ENCODE peak calls at places on chromosomes 16 and 17, in seven cellular contexts. X is hepatocyte, L is psoas muscle, E is esophagus squamous epithelium, J is DND-41, H is kidney epithelial cell, P is neuronal stem cell. G is an unnamed sample.

GRCh38 chr16:52584354-52584840 is 37.5 kb upstream of the TOX3 start:
- DNase-seq in X (no peak), L (no peak), E (no peak), J (no peak), H (no peak), P (no peak), G (no peak)

GRCh38 chr16:20393801-20394637 is 10.5 kb downstream of the PDILT start:
- DNase-seq in X (no peak), L (no peak), E (no peak), J (no peak), H (no peak), P (no peak), G (peak; percentile 75)

GRCh38 chr17:29958947-29959657 is 17.7 kb downstream of the EFCAB5 start:
- DNase-seq in X (no peak), L (no peak), E (no peak), J (no peak), H (no peak), P (no peak), G (no peak)

GRCh38 chr17:82765357-82765756 is 13.5 kb downstream of the TBCD start:
- DNase-seq in X (no peak), L (peak; percentile 36), E (no peak), J (no peak), H (no peak), P (no peak), G (no peak)

GRCh38 chr17:82384730-82385429 is 13.3 kb downstream of the UTS2R start:
- DNase-seq in X (no peak), L (peak; percentile 89), E (no peak), J (no peak), H (no peak), P (no peak), G (peak; percentile 82)

GRCh38 chr16:15636392-15636873 is 6.5 kb downstream of the MARF1 start:
- DNase-seq in X (no peak), L (no peak), E (no peak), J (no peak), H (no peak), P (no peak), G (no peak)

GRCh38 chr16:14324581-14324980 is 253.5 kb downstream of the MRTFB start:
- DNase-seq in X (peak; percentile 58), L (no peak), E (no peak), J (no peak), H (no peak), P (no peak), G (no peak)

GRCh38 chr17:40516581-40517285 is 15.3 kb upstream of the TNS4 start:
- DNase-seq in X (no peak), L (no peak), E (no peak), J (peak; percentile 92), H (no peak), P (no peak), G (no peak)

GRCh38 chr17:67625971-67626370 is 91.8 kb upstream of the NOL11 start:
- DNase-seq in X (no peak), L (no peak), E (no peak), J (no peak), H (no peak), P (no peak), G (no peak)

GRCh38 chr16:68798398-68798797 is 44.9 kb upstream of the TANGO6 start:
- DNase-seq in X (no peak), L (no peak), E (no peak), J (no peak), H (no peak), P (no peak), G (peak; percentile 44)

GRCh38 chr17:73863761-73864535 is 219.7 kb upstream of the SDK2 start:
- DNase-seq in X (no peak), L (no peak), E (no peak), J (no peak), H (no peak), P (no peak), G (no peak)

GRCh38 chr17:81432873-81433451 is 37.7 kb downstream of the BAHCC1 start:
- DNase-seq in X (no peak), L (no peak), E (no peak), J (no peak), H (no peak), P (no peak), G (peak; percentile 69)

GRCh38 chr17:61338000-61338864 is 61.4 kb upstream of the TBX2 start:
- DNase-seq in X (peak; percentile 28), L (no peak), E (no peak), J (no peak), H (no peak), P (no peak), G (no peak)

GRCh38 chr17:44960654-44961053 is 7.4 kb downstream of the C1QL1 start:
- DNase-seq in X (no peak), L (no peak), E (no peak), J (no peak), H (no peak), P (no peak), G (no peak)

GRCh38 chr17:72592242-72592966 is 471.6 kb downstream of the SOX9 start:
- DNase-seq in X (peak; percentile 93), L (peak; percentile 68), E (no peak), J (no peak), H (no peak), P (peak; percentile 81), G (peak; percentile 73)

GRCh38 chr16:57447142-57447962 is at the start of the genes CIAPIN1 and COQ9:
- DNase-seq in X (peak; percentile 98), L (peak; percentile 98), E (peak; percentile 62), J (peak; percentile 94), H (peak; percentile 76), P (peak; percentile 84), G (peak; percentile 95)

GRCh38 chr17:63841350-63842172 is 924 bp downstream of the SMARCD2 start:
- DNase-seq in X (peak; percentile 75), L (peak; percentile 81), E (no peak), J (peak; percentile 28), H (no peak), P (peak; percentile 31), G (peak; percentile 45)

GRCh38 chr16:89861648-89862047 is 11.7 kb upstream of the TCF25 start:
- DNase-seq in X (no peak), L (no peak), E (no peak), J (no peak), H (no peak), P (no peak), G (no peak)

GRCh38 chr16:58299757-58300349 is 5.0 kb upstream of the PRSS54 start:
- DNase-seq in X (peak; percentile 24), L (no peak), E (no peak), J (peak; percentile 22), H (no peak), P (no peak), G (no peak)

GRCh38 chr16:22402191-22402590 is 27.8 kb upstream of the CDR2 start:
- DNase-seq in X (no peak), L (no peak), E (no peak), J (no peak), H (no peak), P (no peak), G (no peak)

DNA sequence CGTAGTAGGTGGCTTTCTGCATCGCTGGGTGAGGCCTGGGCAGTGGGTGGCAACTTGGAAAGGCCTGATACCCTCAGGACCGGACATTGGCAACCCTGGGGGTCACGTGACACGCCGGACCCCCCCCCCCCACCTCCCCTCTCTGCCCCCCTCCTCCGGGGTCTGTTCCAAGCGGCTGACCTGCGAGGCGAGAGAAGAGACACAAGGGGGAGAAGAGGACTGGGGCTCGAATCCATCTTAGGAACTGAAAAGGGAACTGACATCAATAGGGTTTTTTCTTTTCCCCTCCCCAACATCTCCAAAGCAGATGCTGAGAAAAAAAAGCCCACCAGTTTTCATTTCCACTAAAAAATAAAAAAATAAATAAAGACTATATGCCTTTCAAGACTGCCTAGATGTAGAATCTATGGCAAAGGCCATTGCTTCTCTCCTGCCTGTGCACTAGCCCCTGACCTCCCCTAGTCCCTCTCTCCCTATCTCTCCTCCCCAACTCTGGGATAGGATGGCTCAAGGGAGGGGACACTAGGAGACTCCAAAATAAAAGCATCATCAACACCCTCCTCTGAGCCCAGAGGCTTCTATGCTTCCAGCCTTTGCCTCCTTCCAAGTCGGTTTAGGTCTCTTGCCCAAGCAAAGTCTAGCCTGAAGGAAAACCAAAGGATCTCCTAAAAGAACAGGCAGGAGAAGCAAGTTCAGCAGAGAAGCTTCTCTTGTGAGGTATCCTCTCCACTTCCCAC is 7.7 kb upstream of the HOXB2 start:
- DNase-seq in X (no peak), L (no peak), E (no peak), J (no peak), H (no peak), P (no peak), G (no peak)
- H3K27me3 ChIP-seq in X (peaks cover 79% of the 10 kb centered on the region), L (peaks cover 2% of the 10 kb centered on the region), E (no peaks in the 10 kb centered on the region), J (peaks cover 25% of the 10 kb centered on the region), H (no peaks in the 10 kb centered on the region), P (peaks cover 95% of the 10 kb centered on the region), G (no peaks in the 10 kb centered on the region)

GRCh38 chr17:74922172-74922571 is 883 bp downstream of the USH1G start:
- DNase-seq in X (peak; percentile 4), L (no peak), E (no peak), J (no peak), H (no peak), P (no peak), G (no peak)
- H3K27me3 ChIP-seq in X (peaks cover 48% of the 10 kb centered on the region), L (peaks cover 25% of the 10 kb centered on the region), E (peaks cover 18% of the 10 kb centered on the region), J (peaks cover 12% of the 10 kb centered on the region), H (peaks cover 76% of the 10 kb centered on the region), P (peaks cover 52% of the 10 kb centered on the region), G (peaks cover 22% of the 10 kb centered on the region)

DNA sequence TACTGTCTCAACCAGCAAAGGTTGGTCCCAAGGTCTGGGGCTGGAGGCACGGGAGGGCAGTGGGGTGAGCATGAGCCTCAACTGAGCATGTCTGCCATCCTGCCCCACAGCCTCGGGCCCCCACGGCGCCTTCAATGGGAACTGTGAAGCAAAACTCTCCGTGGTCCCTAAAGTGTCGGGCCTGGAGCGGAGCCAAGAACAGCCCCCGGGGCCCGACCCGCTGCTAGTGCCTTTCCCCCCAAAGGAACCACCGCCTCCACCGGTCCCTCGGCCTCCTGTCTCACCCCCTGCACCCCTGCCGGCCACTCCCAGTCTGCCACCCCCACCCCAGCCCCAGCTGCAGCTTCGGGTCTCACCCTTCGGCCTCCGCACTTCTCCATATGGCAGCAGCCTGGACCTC is 4.2 kb downstream of the FBRS start:
- DNase-seq in X (no peak), L (peak; percentile 52), E (no peak), J (no peak), H (no peak), P (no peak), G (no peak)
- H3K27me3 ChIP-seq in X (no peaks in the 10 kb centered on the region), L (no peaks in the 10 kb centered on the region), E (no peaks in the 10 kb centered on the region), J (no peaks in the 10 kb centered on the region), H (no peaks in the 10 kb centered on the region), P (no peaks in the 10 kb centered on the region), G (no peaks in the 10 kb centered on the region)

GRCh38 chr16:1102333-1102700 is 6.3 kb upstream of the C1QTNF8 start:
- DNase-seq in X (no peak), L (no peak), E (no peak), J (no peak), H (no peak), P (no peak), G (no peak)
- H3K27me3 ChIP-seq in X (no peaks in the 10 kb centered on the region), L (peaks cover 2% of the 10 kb centered on the region), E (peaks cover 15% of the 10 kb centered on the region), J (no peaks in the 10 kb centered on the region), H (peaks cover 67% of the 10 kb centered on the region), P (peaks cover 2% of the 10 kb centered on the region), G (peaks cover 6% of the 10 kb centered on the region)